ENCODE peak calls at places on chromosomes 4 and X, in nine cellular contexts. B, A, Q, P, T, V, W, R and D are unnamed samples.

GRCh38 chr4:168857546-168858314 is 152.3 kb downstream of the CBR4 start:
- DNase-seq in B (peak; percentile 61), A (no peak), Q (no peak), P (no peak), T (no peak), V (no peak), W (no peak), R (no peak), D (no peak)

GRCh38 chrX:37378830-37379229 is 29.7 kb downstream of the PRRG1 start:
- DNase-seq in B (no peak), A (no peak), Q (no peak), P (no peak), T (no peak), V (no peak), W (no peak), R (no peak), D (no peak)

GRCh38 chrX:154541896-154542722 is 4.5 kb downstream of the G6PD start:
- DNase-seq in B (peak; percentile 75), A (peak; percentile 96), Q (peak; percentile 73), P (no peak), T (peak; percentile 83), V (peak; percentile 67), W (peak; percentile 95), R (peak; percentile 43), D (peak; percentile 73)

GRCh38 chrX:7330551-7330950 is 182.6 kb upstream of the PUDP start:
- DNase-seq in B (no peak), A (no peak), Q (no peak), P (no peak), T (no peak), V (no peak), W (no peak), R (no peak), D (no peak)

GRCh38 chrX:140762061-140762460 is 52.5 kb downstream of the LINC00632 start:
- DNase-seq in B (peak; percentile 58), A (peak; percentile 73), Q (no peak), P (peak; percentile 9), T (peak; percentile 57), V (peak; percentile 30), W (peak; percentile 66), R (no peak), D (peak; percentile 38)

GRCh38 chr4:123701046-123701445 is 304.5 kb downstream of the SPRY1 start:
- DNase-seq in B (no peak), A (no peak), Q (no peak), P (no peak), T (no peak), V (no peak), W (no peak), R (no peak), D (no peak)

GRCh38 chr4:146488495-146489174 is 33.1 kb downstream of the SLC10A7 start:
- DNase-seq in B (no peak), A (no peak), Q (no peak), P (no peak), T (no peak), V (no peak), W (no peak), R (no peak), D (no peak)

GRCh38 chrX:49001521-49002090 is 458 bp downstream of the GRIPAP1 start:
- DNase-seq in B (peak; percentile 5), A (peak; percentile 24), Q (no peak), P (no peak), T (peak; percentile 49), V (peak; percentile 8), W (no peak), R (no peak), D (no peak)

GRCh38 chrX:74514384-74514783 is 93.1 kb downstream of the SLC16A2 start:
- DNase-seq in B (no peak), A (no peak), Q (no peak), P (no peak), T (no peak), V (no peak), W (peak; percentile 56), R (no peak), D (no peak)

GRCh38 chr4:52837716-52838558 is 24.2 kb upstream of the RASL11B start:
- DNase-seq in B (no peak), A (peak; percentile 87), Q (no peak), P (peak; percentile 52), T (peak; percentile 98), V (peak; percentile 38), W (peak; percentile 55), R (no peak), D (no peak)

GRCh38 chrX:98357146-98357545 is 1473.4 kb downstream of the RPA4 start:
- DNase-seq in B (no peak), A (no peak), Q (no peak), P (no peak), T (no peak), V (no peak), W (no peak), R (no peak), D (no peak)

GRCh38 chr4:118957683-118958082 is 69.0 kb downstream of the SYNPO2 start:
- DNase-seq in B (peak; percentile 32), A (no peak), Q (no peak), P (no peak), T (no peak), V (no peak), W (no peak), R (no peak), D (no peak)

GRCh38 chr4:123667496-123667895 is 270.9 kb downstream of the SPRY1 start:
- DNase-seq in B (no peak), A (peak; percentile 90), Q (no peak), P (no peak), T (peak; percentile 86), V (no peak), W (no peak), R (no peak), D (no peak)

GRCh38 chr4:147855670-147856069 is 123.8 kb downstream of the ARHGAP10 start:
- DNase-seq in B (peak; percentile 59), A (no peak), Q (no peak), P (no peak), T (no peak), V (no peak), W (no peak), R (no peak), D (no peak)

GRCh38 chr4:67371563-67371962 is 173.7 kb downstream of the CENPC start:
- DNase-seq in B (no peak), A (no peak), Q (no peak), P (no peak), T (peak; percentile 3), V (no peak), W (no peak), R (no peak), D (no peak)

GRCh38 chr4:147546341-147546740 is 65.4 kb downstream of the EDNRA start:
- DNase-seq in B (no peak), A (peak; percentile 83), Q (no peak), P (no peak), T (peak; percentile 84), V (no peak), W (no peak), R (no peak), D (no peak)

GRCh38 chr4:74108457-74109115 is 9.6 kb upstream of the CXCL2 start:
- DNase-seq in B (no peak), A (no peak), Q (no peak), P (no peak), T (no peak), V (no peak), W (no peak), R (no peak), D (no peak)

GRCh38 chr4:119493419-119493818 is 135.2 kb downstream of the PDE5A start:
- DNase-seq in B (no peak), A (peak; percentile 25), Q (no peak), P (no peak), T (peak; percentile 2), V (no peak), W (no peak), R (no peak), D (no peak)

GRCh38 chrX:44227981-44228380 is 115.5 kb downstream of the EFHC2 start:
- DNase-seq in B (no peak), A (no peak), Q (no peak), P (no peak), T (no peak), V (no peak), W (no peak), R (no peak), D (no peak)

GRCh38 chr4:108592674-108592986 is 27.7 kb upstream of the RPL34 start:
- DNase-seq in B (no peak), A (no peak), Q (no peak), P (no peak), T (no peak), V (no peak), W (no peak), R (no peak), D (no peak)

GRCh38 chrX:68985135-68985725 is 156.4 kb downstream of the EFNB1 start:
- DNase-seq in B (no peak), A (no peak), Q (no peak), P (no peak), T (no peak), V (no peak), W (no peak), R (no peak), D (no peak)
- TF ChIP-seq CTCF in B (no peak), A (no peak), Q (no peak), P (no peak), T (no peak), V (no peak), W (no peak), R (no peak), D (no peak)

GRCh38 chrX:109826954-109827708 is 94.1 kb upstream of the ACSL4 start:
- DNase-seq in B (no peak), A (peak; percentile 68), Q (no peak), P (peak; percentile 29), T (peak; percentile 51), V (no peak), W (no peak), R (no peak), D (no peak)
- TF ChIP-seq CTCF in B (no peak), A (peak; percentile 8), Q (no peak), P (no peak), T (no peak), V (no peak), W (no peak), R (no peak), D (no peak)

DNA sequence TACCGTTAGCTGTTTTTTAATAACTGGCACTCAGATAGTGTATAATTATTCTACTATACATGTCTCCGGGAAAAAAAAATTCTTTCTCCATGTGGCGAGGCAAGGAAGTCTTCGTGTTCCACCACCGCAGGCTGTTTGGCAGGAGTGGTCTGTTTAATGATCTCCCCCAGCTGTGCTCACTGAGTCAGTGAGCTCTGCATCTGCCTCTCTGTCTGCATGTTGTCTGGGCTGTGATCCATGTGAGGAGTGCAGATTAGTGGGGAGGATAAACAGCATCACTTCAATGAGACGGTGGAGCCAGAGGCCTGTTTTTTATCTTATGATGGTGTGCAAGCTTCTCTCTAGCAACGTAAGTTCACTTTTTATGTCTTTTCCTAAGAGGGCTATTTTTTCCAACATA is 69.8 kb downstream of the RPS3A start:
- DNase-seq in B (peak; percentile 66), A (no peak), Q (peak; percentile 75), P (no peak), T (no peak), V (peak; percentile 65), W (peak; percentile 79), R (no peak), D (peak; percentile 31)
- TF ChIP-seq CTCF in B (no peak), A (no peak), Q (no peak), P (no peak), T (no peak), V (no peak), W (no peak), R (no peak), D (no peak)

DNA sequence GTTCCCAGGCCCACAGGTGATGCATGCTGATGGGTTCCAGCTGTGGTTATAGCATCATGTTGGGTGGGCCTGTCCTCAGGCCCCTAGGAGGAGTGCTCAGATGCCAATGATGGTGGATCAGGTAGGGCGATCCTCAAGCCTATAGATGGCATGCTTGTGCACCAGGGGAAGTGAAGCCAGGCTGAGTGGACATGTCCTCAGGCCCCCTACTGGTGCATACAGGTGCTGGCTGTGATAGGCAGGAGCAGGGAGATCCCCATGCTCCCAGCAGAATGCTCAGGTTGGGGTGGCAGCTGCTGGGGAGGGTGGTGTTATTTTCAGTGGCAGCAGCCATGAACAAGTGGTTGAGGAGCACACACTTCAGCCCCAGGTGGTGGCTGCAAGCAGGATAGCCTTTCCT is 96.0 kb downstream of the SMARCA1 start:
- DNase-seq in B (no peak), A (no peak), Q (no peak), P (no peak), T (no peak), V (no peak), W (no peak), R (no peak), D (no peak)
- TF ChIP-seq CTCF in B (no peak), A (no peak), Q (no peak), P (no peak), T (no peak), V (no peak), W (no peak), R (no peak), D (no peak)